ENCODE peak calls at places on chromosomes 6 and 20, in four cellular contexts. L is epithelial cell of esophagus, G is body of pancreas, T is neural progenitor cell. U is an unnamed sample.

GRCh38 chr6:26268659-26269402 is 96.2 kb upstream of the BTN3A2 start:
- DNase-seq in G (no peak), L (peak), T (peak), U (peak)

GRCh38 chr20:41334452-41335421 is 5.9 kb upstream of the LPIN3 start:
- DNase-seq in G (no peak), T (no peak), L (no peak), U (no peak)

GRCh38 chr20:57596998-57597939 is 23.0 kb downstream of the ZBP1 start:
- DNase-seq in G (peak), T (peak), L (peak), U (peak)

GRCh38 chr20:48909910-48910309 is 11.6 kb upstream of the ARFGEF2 start:
- DNase-seq in L (no peak), T (no peak), G (no peak), U (no peak)

GRCh38 chr6:153727910-153728309 is 311.1 kb upstream of the OPRM1 start:
- DNase-seq in L (peak), G (no peak), T (no peak), U (peak)

GRCh38 chr6:36032245-36032644 is 4.6 kb downstream of the MAPK14 start:
- DNase-seq in T (no peak), G (no peak), L (no peak), U (no peak)

GRCh38 chr20:25237610-25238318 is 10.1 kb upstream of the PYGB start:
- DNase-seq in G (no peak), T (no peak), L (peak), U (peak)

GRCh38 chr6:75794351-75794846 is 45.4 kb downstream of the MYO6 start:
- DNase-seq in L (no peak), G (no peak), T (peak), U (no peak)

GRCh38 chr20:39468703-39469102 is 506.6 kb downstream of the DHX35 start:
- DNase-seq in G (no peak), L (no peak), T (peak), U (no peak)

GRCh38 chr6:134701301-134701700 is 248.6 kb downstream of the ALDH8A1 start:
- DNase-seq in L (no peak), G (no peak), T (no peak), U (no peak)

GRCh38 chr6:155100087-155100486 is 105.0 kb downstream of the TIAM2 start:
- DNase-seq in T (no peak), L (no peak), G (peak), U (peak)

GRCh38 chr20:37383229-37383989 is 37.5 kb downstream of the SRC start:
- DNase-seq in G (no peak), T (no peak), L (peak), U (peak)

GRCh38 chr6:21151178-21151956 is 442.2 kb upstream of the SOX4 start:
- DNase-seq in T (peak), L (no peak), G (peak), U (no peak)

GRCh38 chr6:127343753-127344659 is 597 bp upstream of the ECHDC1 start:
- DNase-seq in G (no peak), T (peak), L (peak), U (peak)

GRCh38 chr6:6592836-6593235 is 4.3 kb downstream of the LY86 start:
- DNase-seq in L (no peak), G (no peak), T (no peak), U (no peak)

GRCh38 chr20:64077876-64078551 is 1.3 kb downstream of the RGS19 start:
- DNase-seq in G (no peak), L (no peak), T (no peak), U (no peak)

GRCh38 chr6:136967874-136968752 is 46.0 kb downstream of the SLC35D3 start:
- DNase-seq in L (peak), T (peak), G (peak), U (peak)

GRCh38 chr6:157904999-157905398 is 76.7 kb upstream of the SYNJ2 start:
- DNase-seq in T (peak), G (no peak), L (no peak), U (no peak)

GRCh38 chr20:1802385-1803215 is 92.6 kb upstream of the SIRPA start:
- DNase-seq in T (peak), L (peak), G (peak), U (peak)

GRCh38 chr6:22447191-22447590 is 122.2 kb upstream of the HDGFL1 start:
- DNase-seq in L (no peak), G (no peak), T (peak), U (no peak)

GRCh38 chr20:24465730-24466129 is 3.7 kb upstream of the SYNDIG1 start:
- DNase-seq in T (no peak), G (no peak), L (no peak), U (no peak)

GRCh38 chr20:60105404-60105803 is 147.2 kb downstream of the CDH26 start:
- DNase-seq in L (no peak), G (no peak), T (no peak), U (no peak)

GRCh38 chr6:33854572-33855030 is 50.8 kb upstream of the MLN start:
- DNase-seq in T (no peak), L (no peak), G (no peak), U (no peak)

GRCh38 chr6:90403489-90404381 is 107.1 kb upstream of the BACH2 start:
- DNase-seq in G (no peak), L (peak), T (peak), U (peak)

GRCh38 chr6:15474196-15474595 is 188.6 kb downstream of the DTNBP1 start:
- DNase-seq in G (no peak), L (peak), T (no peak), U (peak)

GRCh38 chr20:44034965-44035635 is 120.4 kb downstream of the TOX2 start:
- DNase-seq in T (no peak), G (no peak), L (no peak), U (no peak)

GRCh38 chr6:30951907-30952469 is 11.2 kb downstream of the MUCL3 start:
- DNase-seq in G (no peak), T (no peak), L (no peak), U (no peak)

GRCh38 chr6:85864453-85865401 is 222.0 kb upstream of the SYNCRIP start:
- DNase-seq in L (peak), T (no peak), G (peak), U (peak)

GRCh38 chr20:19901226-19901625 is 115.9 kb upstream of the NAA20 start:
- DNase-seq in T (no peak), G (no peak), L (peak), U (peak)

GRCh38 chr20:19908586-19908985 is 108.6 kb upstream of the NAA20 start:
- DNase-seq in L (no peak), T (no peak), G (no peak), U (no peak)

GRCh38 chr20:19897891-19898290 is 119.3 kb upstream of the NAA20 start:
- DNase-seq in L (peak), T (no peak), G (no peak), U (no peak)

GRCh38 chr20:19907326-19908056 is 109.7 kb upstream of the NAA20 start:
- DNase-seq in G (no peak), L (no peak), T (no peak), U (no peak)

DNA sequence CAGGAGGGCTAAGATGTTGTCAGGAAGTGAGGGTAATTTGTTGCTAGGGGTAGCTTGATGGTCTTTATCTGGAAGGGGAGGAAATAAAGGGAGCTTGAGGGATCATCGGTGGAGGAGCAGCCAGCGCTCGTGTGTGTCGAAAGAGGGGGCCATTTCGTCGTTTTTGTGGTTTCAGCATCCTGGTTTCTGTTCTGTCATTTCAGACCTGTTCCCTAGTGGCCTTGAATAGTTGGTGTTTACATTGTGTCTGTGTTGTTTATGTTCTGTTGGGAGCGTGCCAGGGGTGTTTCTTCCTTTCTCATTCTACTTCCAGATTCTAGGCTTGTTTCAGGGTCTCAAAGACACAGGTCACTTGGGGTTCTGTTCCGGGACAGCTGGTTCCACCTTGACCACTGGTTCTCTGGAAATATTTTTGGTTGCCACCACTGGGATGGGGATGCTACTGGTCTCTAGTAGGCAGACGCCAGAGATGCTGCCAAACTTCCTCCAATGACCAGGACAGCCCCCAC is 113.9 kb upstream of the NAA20 start:
- DNase-seq in T (no peak), G (no peak), L (peak), U (peak)
- TF ChIP-seq CTCF in T (no peak), G (no peak), L (peak), U (no peak)

DNA sequence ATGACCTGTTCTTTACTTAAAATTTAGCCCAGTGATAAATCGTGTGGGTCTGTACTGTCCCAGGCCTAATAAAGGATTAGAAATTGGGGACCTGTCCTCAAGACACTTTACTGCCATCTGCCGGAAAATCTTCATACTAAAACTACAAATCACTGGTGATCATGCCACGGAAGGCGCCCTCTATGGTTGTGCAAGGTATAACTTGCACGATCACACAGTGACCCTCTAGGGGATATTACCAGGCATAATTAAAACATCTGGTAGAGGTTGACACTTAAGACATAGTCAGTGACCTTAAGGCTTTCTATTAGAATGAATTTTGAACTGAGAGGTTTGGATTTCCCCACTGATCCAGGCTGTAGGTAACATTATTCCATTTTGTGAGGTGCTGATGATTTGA is 172.6 kb downstream of the BMP2 start:
- DNase-seq in L (peak), G (no peak), T (peak), U (peak)
- TF ChIP-seq CTCF in L (peak), G (peak), T (peak), U (peak)

GRCh38 chr6:51844391-51844735 is 243.1 kb downstream of the PKHD1 start:
- DNase-seq in T (peak), G (no peak), L (no peak), U (peak)
- TF ChIP-seq CTCF in T (peak), G (no peak), L (peak), U (peak)

DNA sequence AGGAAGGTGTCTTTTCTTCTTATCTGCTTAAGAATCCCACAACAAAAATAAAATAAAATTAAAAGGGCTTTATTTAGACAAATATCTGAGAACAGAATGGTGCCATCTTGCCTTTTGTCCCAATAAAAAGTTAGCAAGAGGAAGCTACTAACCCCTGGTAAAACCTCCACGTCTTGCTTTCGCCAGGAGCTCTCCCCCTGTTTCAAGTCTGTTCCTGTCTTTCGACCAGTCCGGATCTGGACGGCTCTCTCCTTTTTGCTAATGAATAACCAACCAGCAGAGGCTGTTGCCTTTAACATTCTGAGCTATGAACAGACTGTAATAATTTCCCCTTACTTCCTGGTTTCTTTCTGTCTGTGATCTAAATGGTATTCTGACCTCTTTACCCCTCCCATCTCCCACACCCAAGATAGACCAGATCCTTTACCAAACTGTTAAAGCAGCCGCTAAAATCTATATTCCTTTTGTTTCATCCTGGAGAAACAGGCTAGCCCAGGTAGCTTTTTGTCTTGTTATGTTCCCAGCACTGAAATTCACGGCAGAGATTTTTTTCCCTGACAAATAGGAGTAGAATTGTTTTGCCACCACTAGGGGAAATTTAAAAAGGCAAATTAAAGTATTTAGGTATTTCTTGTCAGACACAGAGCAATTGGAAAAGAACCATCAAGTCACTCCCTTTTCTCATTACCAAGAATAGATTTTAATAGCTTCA is at the start of gene FRK:
- DNase-seq in L (peak), T (no peak), G (peak), U (peak)
- TF ChIP-seq CTCF in L (peak), T (no peak), G (peak), U (peak)

DNA sequence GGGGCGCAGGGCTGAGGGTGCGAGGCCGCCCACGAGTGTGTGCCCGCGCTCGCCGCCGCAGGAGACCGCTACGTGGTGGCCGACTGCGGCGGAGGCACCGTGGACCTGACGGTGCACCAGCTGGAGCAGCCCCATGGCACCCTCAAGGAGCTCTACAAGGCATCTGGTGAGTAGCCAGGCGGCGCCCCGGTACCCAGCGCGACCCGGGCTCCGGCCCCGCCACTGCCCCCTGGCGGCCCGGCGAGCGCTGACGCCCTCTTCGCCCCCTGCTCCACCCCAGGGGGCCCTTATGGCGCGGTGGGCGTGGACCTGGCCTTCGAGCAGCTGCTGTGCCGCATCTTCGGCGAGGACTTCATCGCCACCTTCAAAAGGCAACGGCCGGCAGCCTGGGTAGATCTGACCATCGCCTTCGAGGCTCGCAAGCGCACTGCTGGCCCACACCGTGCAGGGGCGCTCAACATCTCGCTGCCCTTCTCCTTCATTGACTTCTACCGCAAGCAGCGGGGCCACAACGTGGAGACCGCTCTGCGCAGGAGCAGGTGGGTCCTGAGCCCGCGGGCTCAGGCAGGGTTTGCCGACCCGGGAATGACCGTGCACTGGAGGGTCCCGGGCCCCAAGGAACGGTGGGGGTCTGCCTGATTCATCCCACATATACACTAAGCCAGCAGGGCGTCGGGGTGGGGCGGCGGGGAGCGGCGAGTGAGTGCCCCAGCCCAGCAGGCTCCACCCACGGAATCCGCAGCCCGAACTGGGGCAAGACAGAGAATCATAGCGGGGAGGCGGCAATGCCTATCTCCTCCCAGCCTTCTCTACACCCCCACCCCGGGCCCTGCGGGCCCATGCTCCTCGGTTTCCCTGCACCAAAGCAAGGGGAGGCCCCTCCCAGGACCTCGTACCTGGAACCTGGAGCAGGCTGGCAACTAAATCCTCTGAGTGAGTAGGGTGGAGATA is 17.5 kb downstream of the HSPA12B start:
- DNase-seq in L (peak), G (peak), T (peak), U (no peak)
- TF ChIP-seq CTCF in L (peak), G (peak), T (peak), U (peak)

DNA sequence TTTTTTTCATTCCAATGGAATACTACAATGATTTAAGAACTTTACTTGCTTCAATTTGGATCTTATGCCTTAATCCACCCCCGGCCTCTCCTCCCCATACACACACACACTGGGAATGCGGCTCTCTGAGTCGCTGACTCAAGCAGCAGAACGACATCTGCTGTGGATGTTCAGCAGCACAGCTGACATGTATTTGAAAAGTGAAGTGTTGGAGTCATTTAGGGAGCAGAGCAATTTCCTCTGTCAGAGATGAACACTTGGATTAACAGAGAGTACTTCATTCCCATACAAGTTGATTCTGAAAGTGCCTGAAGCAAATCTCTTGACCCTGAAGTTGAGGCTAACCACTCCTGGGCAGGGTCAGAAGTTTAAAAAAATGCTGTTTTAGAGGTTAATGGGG is 27.9 kb upstream of the LAMA4 start:
- DNase-seq in L (peak), G (no peak), T (peak), U (peak)
- TF ChIP-seq CTCF in L (peak), G (no peak), T (peak), U (peak)